ENCODE peak calls at places on chromosome 5, in eight cellular contexts. C, N, Y, A, H, Q, O and V are unnamed samples.
A peak's percentile ranks its signal among the peaks of the same experiment; 100 is the strongest.

GRCh38 chr5:107985144-107985543 is 314.4 kb upstream of the EFNA5 start:
- DNase-seq in C (peak; percentile 56), N (no peak), Y (no peak), A (peak; percentile 5), H (peak; percentile 27), Q (peak; percentile 45), O (peak; percentile 40), V (no peak)

GRCh38 chr5:109105631-109106267 is 304.0 kb downstream of the PJA2 start:
- DNase-seq in C (no peak), N (no peak), Y (no peak), A (peak; percentile 97), H (no peak), Q (no peak), O (peak; percentile 97), V (no peak)

GRCh38 chr5:111859533-111860270 is 102.7 kb upstream of the NREP start:
- DNase-seq in C (no peak), N (no peak), Y (no peak), A (peak; percentile 86), H (no peak), Q (no peak), O (no peak), V (no peak)

GRCh38 chr5:84292788-84293653 is 91.7 kb downstream of the EDIL3 start:
- DNase-seq in C (no peak), N (no peak), Y (no peak), A (no peak), H (no peak), Q (no peak), O (no peak), V (no peak)

GRCh38 chr5:174910245-174910737 is 185.9 kb downstream of the MSX2 start:
- DNase-seq in C (peak; percentile 80), N (peak; percentile 87), Y (no peak), A (peak; percentile 62), H (peak; percentile 60), Q (peak; percentile 67), O (peak; percentile 3), V (no peak)

GRCh38 chr5:180003145-180003544 is 68.4 kb downstream of the RNF130 start:
- DNase-seq in C (no peak), N (no peak), Y (no peak), A (no peak), H (no peak), Q (no peak), O (no peak), V (no peak)

GRCh38 chr5:74765201-74765600 is 1.7 kb downstream of the GFM2 start:
- DNase-seq in C (no peak), N (no peak), Y (no peak), A (peak; percentile 13), H (no peak), Q (no peak), O (peak; percentile 24), V (no peak)

GRCh38 chr5:57501414-57502321 is 19.1 kb upstream of the ACTBL2 start:
- DNase-seq in C (peak; percentile 19), N (no peak), Y (no peak), A (no peak), H (no peak), Q (no peak), O (peak; percentile 53), V (no peak)

GRCh38 chr5:151023651-151024050 is 3.3 kb downstream of the GPX3 start:
- DNase-seq in C (no peak), N (peak; percentile 86), Y (no peak), A (peak; percentile 38), H (peak; percentile 64), Q (peak; percentile 77), O (peak; percentile 81), V (no peak)

GRCh38 chr5:100550531-100551036 is 15.4 kb downstream of the FAM174A start:
- DNase-seq in C (no peak), N (no peak), Y (no peak), A (peak; percentile 55), H (peak; percentile 18), Q (no peak), O (no peak), V (no peak)

GRCh38 chr5:80059354-80059980 is 24.3 kb downstream of the THBS4 start:
- DNase-seq in C (no peak), N (no peak), Y (no peak), A (no peak), H (no peak), Q (no peak), O (no peak), V (no peak)

GRCh38 chr5:178439411-178440162 is 150.6 kb downstream of the COL23A1 start:
- DNase-seq in C (no peak), N (no peak), Y (no peak), A (no peak), H (no peak), Q (no peak), O (no peak), V (no peak)

DNA sequence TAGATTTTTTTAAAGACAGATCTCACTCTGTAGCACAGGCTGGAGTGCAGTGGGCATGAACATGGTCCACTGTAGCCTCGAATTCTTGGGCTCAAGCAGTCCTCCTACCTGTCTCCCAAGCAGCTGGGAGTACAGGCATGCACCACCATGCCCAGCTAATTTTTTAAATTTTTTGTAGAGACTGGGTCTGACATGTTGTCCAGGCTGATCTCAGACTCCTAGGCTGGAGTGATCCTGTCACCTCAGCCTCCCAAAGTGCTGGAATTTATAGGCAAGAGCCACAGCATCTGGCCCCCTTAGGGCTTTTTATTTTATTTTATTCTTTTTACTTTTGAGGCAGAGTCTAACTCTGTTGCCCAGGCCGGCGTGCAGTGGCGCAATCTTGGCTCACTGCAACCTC is 56.4 kb downstream of the NSD1 start:
- DNase-seq in C (no peak), N (no peak), Y (no peak), A (no peak), H (no peak), Q (no peak), O (no peak), V (no peak)
- H3K27ac ChIP-seq in C (no peak overlapping the region), N (no peak overlapping the region), Y (no peak overlapping the region), A (no peak overlapping the region), H (no peak overlapping the region), Q (no peak overlapping the region), O (no peak overlapping the region), V (no peak overlapping the region)

GRCh38 chr5:139523635-139524445 is 37.3 kb upstream of the UBE2D2 start:
- DNase-seq in C (no peak), N (no peak), Y (no peak), A (no peak), H (no peak), Q (no peak), O (no peak), V (no peak)
- H3K27ac ChIP-seq in C (no peak overlapping the region), N (no peak overlapping the region), Y (no peak overlapping the region), A (no peak overlapping the region), H (no peak overlapping the region), Q (no peak overlapping the region), O (no peak overlapping the region), V (no peak overlapping the region)

GRCh38 chr5:17394086-17394485 is 103.9 kb upstream of the TAF11L2 start:
- DNase-seq in C (no peak), N (no peak), Y (no peak), A (no peak), H (no peak), Q (no peak), O (no peak), V (no peak)

GRCh38 chr5:17396247-17396646 is 101.8 kb upstream of the TAF11L2 start:
- DNase-seq in C (no peak), N (no peak), Y (no peak), A (peak; percentile 22), H (no peak), Q (no peak), O (no peak), V (no peak)

GRCh38 chr5:17398439-17398838 is 99.6 kb upstream of the TAF11L2 start:
- DNase-seq in C (no peak), N (no peak), Y (no peak), A (peak; percentile 90), H (no peak), Q (no peak), O (no peak), V (no peak)

GRCh38 chr5:17395106-17395505 is 102.9 kb upstream of the TAF11L2 start:
- DNase-seq in C (no peak), N (no peak), Y (no peak), A (no peak), H (no peak), Q (no peak), O (no peak), V (no peak)

DNA sequence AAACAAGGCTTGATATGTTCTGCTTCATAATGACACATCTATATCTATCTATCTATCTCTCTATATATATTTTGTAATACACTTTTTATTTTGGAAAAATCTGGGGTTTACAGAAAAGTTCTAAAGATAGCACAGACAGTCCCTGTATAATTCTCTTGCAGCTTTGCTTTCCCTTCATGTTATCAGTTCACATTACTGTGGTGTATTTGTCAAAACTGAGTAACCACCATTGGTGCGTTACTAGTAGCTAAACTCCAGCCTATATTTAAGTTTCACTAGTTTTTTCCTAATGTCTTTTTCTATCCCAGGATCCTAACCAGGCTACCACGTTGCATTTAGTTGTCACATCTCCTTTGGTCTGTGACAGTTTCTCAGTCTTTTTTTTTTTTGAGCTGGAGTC is 102.5 kb upstream of the TAF11L2 start:
- DNase-seq in C (no peak), N (no peak), Y (no peak), A (no peak), H (no peak), Q (no peak), O (no peak), V (no peak)
- H3K27ac ChIP-seq in C (no peak overlapping the region), N (no peak overlapping the region), Y (no peak overlapping the region), A (no peak overlapping the region), H (no peak overlapping the region), Q (no peak overlapping the region), O (no peak overlapping the region), V (no peak overlapping the region)

GRCh38 chr5:169974121-169974770 is 6.0 kb downstream of the INSYN2B start:
- DNase-seq in C (no peak), N (no peak), Y (no peak), A (no peak), H (no peak), Q (no peak), O (no peak), V (no peak)

GRCh38 chr5:169970334-169970733 is 10.0 kb downstream of the INSYN2B start:
- DNase-seq in C (no peak), N (no peak), Y (no peak), A (peak; percentile 15), H (no peak), Q (no peak), O (no peak), V (no peak)

GRCh38 chr5:169970911-169971436 is 9.3 kb downstream of the INSYN2B start:
- DNase-seq in C (no peak), N (no peak), Y (no peak), A (peak; percentile 92), H (peak; percentile 17), Q (peak; percentile 33), O (peak; percentile 85), V (no peak)

GRCh38 chr5:169971780-169972179 is 8.5 kb downstream of the INSYN2B start:
- DNase-seq in C (no peak), N (no peak), Y (no peak), A (peak; percentile 18), H (no peak), Q (no peak), O (no peak), V (no peak)
- H3K27ac ChIP-seq in C (no peak overlapping the region), N (no peak overlapping the region), Y (no peak overlapping the region), A (peak overlapping the region; percentile 91), H (no peak overlapping the region), Q (no peak overlapping the region), O (peak overlapping the region; percentile 97), V (no peak overlapping the region)